ENCODE peak calls at places on chromosomes 4 and X, in seven cellular contexts. E is adrenal gland, S is cardiac muscle cell, B is esophagus squamous epithelium, H is pancreas, T is uterus, G is stomach. Q is an unnamed sample.

GRCh38 chr4:155692990-155693659 is 26.5 kb downstream of the GUCY1A1 start:
- DNase-seq in T (no peak), B (no peak), H (no peak), E (no peak), G (no peak), S (no peak), Q (no peak)

GRCh38 chrX:17025903-17026302 is 79.4 kb downstream of the REPS2 start:
- DNase-seq in H (no peak), T (no peak), S (no peak), B (no peak), E (no peak), G (no peak), Q (no peak)

GRCh38 chr4:13543648-13544555 is at the start of gene NKX3-2:
- DNase-seq in G (no peak), S (peak), E (no peak), B (no peak), H (no peak), T (no peak), Q (no peak)

GRCh38 chr4:6917445-6918241 is 8.0 kb downstream of the TBC1D14 start:
- DNase-seq in H (peak), G (peak), T (peak), B (peak), S (no peak), E (peak), Q (no peak)

GRCh38 chr4:24885342-24885741 is 27.5 kb downstream of the CCDC149 start:
- DNase-seq in H (no peak), E (no peak), T (no peak), S (no peak), B (no peak), G (no peak), Q (no peak)

GRCh38 chr4:85606505-85606904 is 131.6 kb downstream of the ARHGAP24 start:
- DNase-seq in G (no peak), H (no peak), S (no peak), T (no peak), E (no peak), B (no peak), Q (no peak)

GRCh38 chr4:17469931-17470674 is 41.8 kb downstream of the QDPR start:
- DNase-seq in H (no peak), G (no peak), S (peak), B (no peak), T (no peak), E (no peak), Q (no peak)

GRCh38 chr4:32775049-32775448 is 2054.9 kb downstream of the PCDH7 start:
- DNase-seq in T (no peak), B (no peak), S (peak), H (no peak), E (no peak), G (no peak), Q (no peak)

GRCh38 chr4:48798117-48798516 is 18.0 kb upstream of the FRYL start:
- DNase-seq in S (no peak), H (no peak), T (no peak), E (no peak), B (no peak), G (no peak), Q (no peak)

GRCh38 chr4:167265231-167265630 is 30.9 kb upstream of the SPOCK3 start:
- DNase-seq in G (no peak), T (no peak), H (no peak), E (no peak), S (no peak), B (no peak), Q (no peak)

DNA sequence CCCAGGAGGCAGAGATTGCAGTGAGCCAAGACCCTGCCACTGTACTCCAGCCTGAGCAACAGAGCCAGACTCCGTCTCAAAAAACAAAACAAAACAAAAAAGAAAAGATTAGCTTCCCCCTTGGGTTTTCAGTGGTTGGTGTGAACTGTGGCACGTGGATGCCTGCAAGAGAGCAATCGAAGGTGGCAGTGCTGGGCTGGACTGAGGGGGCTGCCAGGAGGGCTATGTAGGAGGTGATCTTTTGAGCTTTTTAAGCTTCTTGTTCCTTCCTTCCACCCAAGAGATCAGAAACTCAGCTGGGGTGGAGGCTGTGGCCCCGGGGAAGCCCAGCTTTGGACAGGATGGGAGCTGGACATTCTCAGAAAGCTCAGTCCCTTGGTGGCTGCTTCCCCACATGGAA is 49.6 kb downstream of the PRPS1 start:
- DNase-seq in S (no peak), T (no peak), E (no peak), H (no peak), B (no peak), G (no peak), Q (peak)
- H3K27ac ChIP-seq in S (no peak), T (peak), E (peak), H (no peak), B (peak), G (peak), Q (peak)

DNA sequence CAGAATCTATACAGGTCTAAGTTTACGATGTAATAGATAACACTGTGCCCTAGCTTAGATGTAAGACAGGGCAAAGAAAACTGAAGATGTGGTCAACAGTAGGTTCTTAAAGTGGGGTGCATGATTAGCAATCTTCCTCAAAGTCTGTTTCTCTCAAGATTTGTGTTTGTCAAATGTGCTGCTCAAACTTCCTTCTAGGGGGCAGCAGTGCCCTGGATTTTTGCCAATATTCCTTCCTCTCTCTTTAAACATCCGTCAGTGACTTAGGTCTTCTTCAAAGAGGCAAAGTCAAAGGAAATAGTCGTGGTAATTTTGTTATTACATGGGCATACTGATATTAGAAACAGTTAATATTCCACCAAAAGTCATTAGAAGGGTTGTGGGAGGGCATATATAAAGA is 4.2 kb upstream of the PDHA2 start:
- DNase-seq in S (peak), T (no peak), E (no peak), H (no peak), B (no peak), G (no peak), Q (no peak)
- TF ChIP-seq CTCF in S (peak), T (no peak), E (no peak), H (no peak), B (no peak), G (no peak), Q (no peak)

GRCh38 chr4:8158710-8159521 is at the start of gene ABLIM2:
- DNase-seq in S (peak), B (peak), G (peak), E (peak), H (peak), T (peak), Q (peak)

GRCh38 chr4:8160233-8160560 is 1.6 kb upstream of the ABLIM2 start:
- DNase-seq in G (no peak), T (no peak), B (no peak), E (no peak), S (no peak), H (no peak), Q (no peak)

GRCh38 chr4:8162625-8163024 is 4.0 kb upstream of the ABLIM2 start:
- DNase-seq in B (no peak), T (no peak), E (no peak), G (no peak), H (no peak), S (no peak), Q (no peak)

GRCh38 chr4:8159522-8160232 is 1.1 kb upstream of the ABLIM2 start:
- DNase-seq in G (no peak), T (no peak), H (peak), B (no peak), E (no peak), S (no peak), Q (no peak)

DNA sequence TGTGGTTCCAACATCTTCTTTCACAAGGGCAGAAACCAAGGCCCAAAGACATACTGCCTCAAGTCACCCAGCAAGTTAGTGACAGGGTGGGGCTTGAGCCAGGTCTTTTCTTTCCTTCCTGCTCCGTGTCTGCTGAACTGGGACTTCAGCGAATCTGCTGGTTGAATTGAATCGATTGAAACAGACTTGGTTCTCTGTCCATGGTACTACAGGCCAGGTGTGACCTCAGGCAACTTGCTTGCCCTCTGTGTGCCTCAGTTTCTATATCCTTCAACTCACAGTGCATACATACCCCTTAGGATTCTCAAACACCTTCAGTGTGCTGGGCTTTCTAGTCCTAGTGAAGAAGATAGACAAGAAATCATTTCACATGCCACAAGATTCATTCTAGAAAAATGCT is 2.0 kb upstream of the ABLIM2 start:
- DNase-seq in E (no peak), T (no peak), G (no peak), H (no peak), B (no peak), S (no peak), Q (no peak)
- H3K27ac ChIP-seq in E (no peak), T (no peak), G (no peak), H (no peak), B (no peak), S (no peak), Q (no peak)

GRCh38 chr4:165207431-165208321 is at the start of gene KLHL2:
- DNase-seq in T (peak), E (peak), G (peak), H (peak), B (peak), S (peak), Q (peak)
- TF ChIP-seq CTCF in T (no peak), E (no peak), G (no peak), H (no peak), B (no peak), S (no peak), Q (no peak)

GRCh38 chr4:7983296-7983695 is 43.6 kb upstream of the AFAP1 start:
- DNase-seq in T (no peak), G (no peak), S (no peak), E (no peak), H (no peak), B (no peak), Q (no peak)
- H3K27ac ChIP-seq in T (no peak), G (no peak), S (no peak), E (no peak), H (no peak), B (no peak), Q (no peak)

Q was measured in tibial artery.